ENCODE peak calls at places on chromosome 6, in four cellular contexts. One of them, this sample, is unnamed. For H3K36me3, the result is how much of the 10 kb centered on the place peaks cover.

GRCh38 chr6:125310994-125311649 is 9.4 kb upstream of the HDDC2 start:
- DNase-seq in GM23248: peak
- DNase-seq in SJSA1: peak
- DNase-seq in HepG2: peak
- DNase-seq in this sample: no peak

GRCh38 chr6:108946695-108947094 is 98.5 kb downstream of the ARMC2 start:
- DNase-seq in GM23248: peak
- DNase-seq in SJSA1: no peak
- DNase-seq in HepG2: no peak
- DNase-seq in this sample: no peak

GRCh38 chr6:161618816-161619454 is 345.1 kb upstream of the AGPAT4 start:
- DNase-seq in GM23248: peak
- DNase-seq in SJSA1: peak
- DNase-seq in HepG2: peak
- DNase-seq in this sample: peak

GRCh38 chr6:148590881-148591280 is 155.9 kb upstream of the UST start:
- DNase-seq in GM23248: no peak
- DNase-seq in SJSA1: no peak
- DNase-seq in HepG2: no peak
- DNase-seq in this sample: no peak

GRCh38 chr6:1849686-1850580 is 240.2 kb downstream of the FOXC1 start:
- DNase-seq in GM23248: no peak
- DNase-seq in SJSA1: no peak
- DNase-seq in HepG2: no peak
- DNase-seq in this sample: no peak

GRCh38 chr6:135179920-135180457 is 1.1 kb upstream of the MYB start:
- DNase-seq in GM23248: peak
- DNase-seq in SJSA1: no peak
- DNase-seq in HepG2: no peak
- DNase-seq in this sample: no peak

GRCh38 chr6:2771021-2771558 is 5.9 kb downstream of the WRNIP1 start:
- DNase-seq in GM23248: no peak
- DNase-seq in SJSA1: no peak
- DNase-seq in HepG2: no peak
- DNase-seq in this sample: no peak

GRCh38 chr6:43702522-43703440 is 15.2 kb upstream of the MRPS18A start:
- DNase-seq in GM23248: peak
- DNase-seq in SJSA1: peak
- DNase-seq in HepG2: peak
- DNase-seq in this sample: peak

GRCh38 chr6:10531942-10532341 is 10.8 kb downstream of the GCNT2 start:
- DNase-seq in GM23248: no peak
- DNase-seq in SJSA1: no peak
- DNase-seq in HepG2: no peak
- DNase-seq in this sample: no peak

GRCh38 chr6:35558571-35558970 is 45.9 kb upstream of the TULP1 start:
- DNase-seq in GM23248: no peak
- DNase-seq in SJSA1: no peak
- DNase-seq in HepG2: no peak
- DNase-seq in this sample: no peak

GRCh38 chr6:38146658-38147027 is 327.1 kb downstream of the ZFAND3 start:
- DNase-seq in GM23248: no peak
- DNase-seq in SJSA1: no peak
- DNase-seq in HepG2: no peak
- DNase-seq in this sample: no peak
- H3K36me3 ChIP-seq in GM23248: under half
- H3K36me3 ChIP-seq in SJSA1: under half
- H3K36me3 ChIP-seq in HepG2: under half
- H3K36me3 ChIP-seq in this sample: under half

GRCh38 chr6:42679358-42679757 is 43.0 kb downstream of the PRPH2 start:
- DNase-seq in GM23248: no peak
- DNase-seq in SJSA1: no peak
- DNase-seq in HepG2: no peak
- DNase-seq in this sample: no peak

DNA sequence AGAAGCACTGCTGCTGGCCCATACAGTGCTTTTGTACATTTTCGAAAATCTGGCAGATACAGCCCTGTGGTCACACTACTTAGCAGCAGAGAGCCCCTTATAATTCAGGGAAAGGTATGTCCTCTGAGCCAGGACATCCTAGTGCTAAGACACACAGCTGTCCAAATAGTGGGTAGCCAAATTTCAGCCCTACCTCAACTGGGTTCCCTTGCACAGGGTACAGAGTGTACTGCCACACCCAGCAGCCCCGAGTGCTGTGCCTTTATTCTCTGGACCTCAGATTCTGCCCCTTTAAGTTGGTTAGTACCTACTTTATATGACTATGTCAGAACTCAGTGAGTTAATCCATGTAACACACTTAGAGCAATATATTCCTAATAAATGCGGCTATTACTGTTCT is 47.6 kb downstream of the PRPH2 start:
- DNase-seq in GM23248: no peak
- DNase-seq in SJSA1: no peak
- DNase-seq in HepG2: no peak
- DNase-seq in this sample: no peak
- H3K36me3 ChIP-seq in GM23248: half or more
- H3K36me3 ChIP-seq in SJSA1: half or more
- H3K36me3 ChIP-seq in HepG2: half or more
- H3K36me3 ChIP-seq in this sample: under half

GRCh38 chr6:31538805-31539400 is 2.9 kb downstream of the DDX39B start:
- DNase-seq in GM23248: no peak
- DNase-seq in SJSA1: no peak
- DNase-seq in HepG2: no peak
- DNase-seq in this sample: no peak
- H3K36me3 ChIP-seq in GM23248: half or more
- H3K36me3 ChIP-seq in SJSA1: half or more
- H3K36me3 ChIP-seq in HepG2: half or more
- H3K36me3 ChIP-seq in this sample: under half

GRCh38 chr6:409370-409972 is 17.9 kb downstream of the IRF4 start:
- DNase-seq in GM23248: no peak
- DNase-seq in SJSA1: no peak
- DNase-seq in HepG2: no peak
- DNase-seq in this sample: no peak

GRCh38 chr6:410555-411395 is 19.2 kb downstream of the IRF4 start:
- DNase-seq in GM23248: no peak
- DNase-seq in SJSA1: no peak
- DNase-seq in HepG2: no peak
- DNase-seq in this sample: no peak

GRCh38 chr6:408148-408547 is 16.6 kb downstream of the IRF4 start:
- DNase-seq in GM23248: no peak
- DNase-seq in SJSA1: no peak
- DNase-seq in HepG2: no peak
- DNase-seq in this sample: no peak

GRCh38 chr6:411402-412145 is 20.0 kb downstream of the IRF4 start:
- DNase-seq in GM23248: peak
- DNase-seq in SJSA1: no peak
- DNase-seq in HepG2: no peak
- DNase-seq in this sample: no peak

DNA sequence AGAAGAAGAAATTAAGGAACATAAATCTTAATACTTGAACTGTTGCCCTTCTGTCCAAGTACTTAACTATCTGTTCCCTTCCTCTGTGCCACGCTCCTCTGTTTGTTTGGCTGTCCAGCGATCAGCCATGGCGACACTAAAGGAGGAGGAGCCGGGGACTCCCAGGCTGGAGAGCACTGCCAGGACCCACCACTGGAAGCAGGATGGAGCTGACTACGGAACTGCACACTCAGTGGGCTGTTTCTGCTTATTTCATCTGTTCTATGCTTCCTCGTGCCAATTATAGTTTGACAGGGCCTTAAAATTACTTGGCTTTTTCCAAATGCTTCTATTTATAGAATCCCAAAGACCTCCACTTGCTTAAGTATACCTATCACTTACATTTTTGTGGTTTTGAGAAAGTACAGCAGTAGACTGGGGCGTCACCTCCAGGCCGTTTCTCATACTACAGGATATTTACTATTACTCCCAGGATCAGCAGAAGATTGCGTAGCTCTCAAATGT is 17.1 kb downstream of the IRF4 start:
- DNase-seq in GM23248: peak
- DNase-seq in SJSA1: peak
- DNase-seq in HepG2: peak
- DNase-seq in this sample: no peak
- H3K36me3 ChIP-seq in GM23248: under half
- H3K36me3 ChIP-seq in SJSA1: under half
- H3K36me3 ChIP-seq in HepG2: under half
- H3K36me3 ChIP-seq in this sample: under half

This sample was measured in kidney epithelial cell.